ENCODE peak calls at places on chromosomes 11 and 22, in eight cellular contexts. J is AG08395, H is AG04450, W is NCI-H460, M is SK-MEL-5, B is tibial artery, A is adipocyte, R is putamen. L is an unnamed sample.

GRCh38 chr22:35893698-35894097 is 134.9 kb downstream of the RBFOX2 start:
- DNase-seq in J (no peak), H (no peak), W (no peak), M (no peak), B (no peak), A (no peak), R (no peak), L (no peak)

GRCh38 chr11:9565822-9566560 is 7.5 kb upstream of the WEE1 start:
- DNase-seq in J (peak), H (peak), W (peak), M (peak), B (peak), A (peak), R (no peak), L (peak)

GRCh38 chr11:61332266-61332822 is 561 bp downstream of the DDB1 start:
- DNase-seq in J (peak), H (no peak), W (no peak), M (peak), B (no peak), A (peak), R (no peak), L (peak)

GRCh38 chr11:97544401-97544800 is 1154.6 kb downstream of the JRKL start:
- DNase-seq in J (no peak), H (no peak), W (no peak), M (no peak), B (no peak), A (no peak), R (no peak), L (peak)

GRCh38 chr11:61103851-61104423 is 1.6 kb downstream of the CD5 start:
- DNase-seq in J (no peak), H (no peak), W (no peak), M (no peak), B (no peak), A (no peak), R (no peak), L (no peak)

GRCh38 chr22:37739000-37739399 is 42.2 kb downstream of the TRIOBP start:
- DNase-seq in J (peak), H (peak), W (no peak), M (no peak), B (peak), A (no peak), R (no peak), L (peak)

GRCh38 chr11:1573077-1573846 is 1.2 kb upstream of the DUSP8 start:
- DNase-seq in J (no peak), H (no peak), W (no peak), M (no peak), B (peak), A (peak), R (no peak), L (no peak)

GRCh38 chr11:72061739-72062396 is 18.5 kb downstream of the NUMA1 start:
- DNase-seq in J (no peak), H (no peak), W (no peak), M (no peak), B (no peak), A (no peak), R (no peak), L (no peak)

GRCh38 chr11:85752890-85753581 is 57.9 kb downstream of the SYTL2 start:
- DNase-seq in J (no peak), H (no peak), W (no peak), M (no peak), B (no peak), A (no peak), R (no peak), L (no peak)